ENCODE peak calls at places on chromosomes 3 and 15, in five cellular contexts. G is testis, I is AG09309, L is memory B cell, C is iPS-NIHi11. E is an unnamed sample.

GRCh38 chr3:63576826-63577225 is 75.6 kb upstream of the SNTN start:
- DNase-seq in I (no peak), L (no peak), C (peak; percentile 38), G (no peak), E (no peak)

GRCh38 chr3:197508511-197508910 is 47.3 kb downstream of the BDH1 start:
- DNase-seq in I (no peak), L (no peak), C (no peak), G (no peak), E (no peak)

GRCh38 chr3:140225996-140226395 is 291.0 kb downstream of the CLSTN2 start:
- DNase-seq in L (no peak), C (no peak), G (no peak), I (no peak), E (no peak)

GRCh38 chr3:141660598-141660947 is 77.5 kb upstream of the RNF7 start:
- DNase-seq in G (no peak), C (no peak), I (no peak), L (no peak), E (no peak)

GRCh38 chr15:58583171-58583908 is 151.5 kb downstream of the LIPC start:
- DNase-seq in C (no peak), G (no peak), L (no peak), I (no peak), E (no peak)

GRCh38 chr3:149815318-149815717 is 2.3 kb downstream of the RNF13 start:
- DNase-seq in I (no peak), G (no peak), L (no peak), C (no peak), E (no peak)

GRCh38 chr15:29669823-29670222 is 152.4 kb downstream of the TJP1 start:
- DNase-seq in I (no peak), C (no peak), G (peak; percentile 8), L (no peak), E (no peak)

GRCh38 chr15:51750942-51751686 is at the start of gene TMOD2:
- DNase-seq in C (peak; percentile 84), I (no peak), G (peak; percentile 55), L (peak; percentile 33), E (peak; percentile 59)

GRCh38 chr15:90160781-90161727 is 40.1 kb upstream of the SEMA4B start:
- DNase-seq in L (no peak), I (no peak), C (peak; percentile 72), G (no peak), E (no peak)

GRCh38 chr15:100291106-100291505 is 50.7 kb downstream of the ADAMTS17 start:
- DNase-seq in I (no peak), C (no peak), G (no peak), L (no peak), E (no peak)